ENCODE peak calls at places on chromosome 6, in four cellular contexts. R is GM12878, A is HepG2, L is K562. O is an unnamed sample.
A peak's percentile ranks its signal among the peaks of the same experiment; 100 is the strongest.

GRCh38 chr6:35302604-35303218 is 5.1 kb downstream of the DEF6 start:
- DNase-seq in L (peak; percentile 74), R (peak; percentile 77), A (no peak), O (peak; percentile 44)

GRCh38 chr6:87672641-87673040 is 29.4 kb downstream of the AKIRIN2 start:
- DNase-seq in A (peak; percentile 51), R (no peak), L (no peak), O (no peak)

GRCh38 chr6:159360306-159360705 is 191.1 kb downstream of the FNDC1 start:
- DNase-seq in A (no peak), L (no peak), R (no peak), O (no peak)

GRCh38 chr6:43522547-43523263 is 5.8 kb downstream of the POLR1C start:
- DNase-seq in R (no peak), L (no peak), A (no peak), O (no peak)

GRCh38 chr6:129263117-129263516 is 380.2 kb downstream of the LAMA2 start:
- DNase-seq in A (no peak), L (no peak), R (no peak), O (no peak)

GRCh38 chr6:36751091-36751490 is 53.5 kb downstream of the RAB44 start:
- DNase-seq in A (no peak), L (no peak), R (no peak), O (no peak)

GRCh38 chr6:110618591-110619267 is 142.3 kb upstream of the SLC22A16 start:
- DNase-seq in A (peak; percentile 28), R (peak; percentile 11), L (no peak), O (no peak)

GRCh38 chr6:45854343-45854742 is 161.3 kb downstream of the CLIC5 start:
- DNase-seq in R (no peak), L (no peak), A (no peak), O (no peak)

GRCh38 chr6:167567142-167568033 is 242.5 kb downstream of the TTLL2 start:
- DNase-seq in R (no peak), L (no peak), A (no peak), O (no peak)

GRCh38 chr6:31498748-31499147 is 803 bp downstream of the MICB start:
- DNase-seq in R (no peak), L (no peak), A (no peak), O (no peak)
- TF ChIP-seq FOXM1 in R (no peak), L (no peak), A (no peak), O (no peak)

GRCh38 chr6:158050107-158050735 is 68.6 kb downstream of the SYNJ2 start:
- DNase-seq in L (no peak), R (no peak), A (no peak), O (no peak)
- TF ChIP-seq RAD21 in L (no peak), R (no peak), A (no peak), O (no peak)

GRCh38 chr6:137237413-137238170 is 18.4 kb upstream of the IFNGR1 start:
- DNase-seq in A (peak; percentile 39), L (no peak), R (no peak), O (no peak)

GRCh38 chr6:137240168-137240567 is 21.0 kb upstream of the IFNGR1 start:
- DNase-seq in A (peak; percentile 35), L (no peak), R (no peak), O (no peak)

GRCh38 chr6:137236581-137237355 is 17.6 kb upstream of the IFNGR1 start:
- DNase-seq in L (no peak), R (no peak), A (no peak), O (no peak)

GRCh38 chr6:137246164-137246563 is 27.0 kb upstream of the IFNGR1 start:
- DNase-seq in R (no peak), L (no peak), A (no peak), O (no peak)

GRCh38 chr6:137241481-137242011 is 22.4 kb upstream of the IFNGR1 start:
- DNase-seq in A (peak; percentile 100), L (no peak), R (no peak), O (no peak)
- TF ChIP-seq EP300 in A (peak; percentile 85), L (no peak), R (no peak), O (no peak)

DNA sequence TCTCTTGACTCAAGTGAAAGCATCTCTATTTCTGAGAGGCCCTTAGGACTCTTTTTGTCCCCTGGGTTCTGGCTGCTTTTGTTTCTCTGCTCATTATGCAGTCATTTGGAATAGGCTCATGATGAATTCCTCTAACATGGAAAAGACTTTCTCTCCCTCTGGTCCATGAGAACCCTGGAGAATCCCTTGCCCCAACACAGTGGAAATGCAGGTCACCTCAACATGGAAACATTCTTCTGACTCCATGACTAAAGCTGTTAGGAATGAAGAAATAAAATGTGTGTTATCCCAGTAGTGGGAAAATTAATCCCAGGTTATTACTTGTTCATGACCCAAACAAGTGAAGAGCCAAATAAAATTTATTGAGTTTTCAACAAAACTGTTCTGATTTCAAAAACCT is 458.6 kb downstream of the EPM2A start:
- DNase-seq in A (no peak), R (no peak), L (no peak), O (no peak)
- TF ChIP-seq FOXM1 in A (no peak), R (no peak), L (no peak), O (no peak)

DNA sequence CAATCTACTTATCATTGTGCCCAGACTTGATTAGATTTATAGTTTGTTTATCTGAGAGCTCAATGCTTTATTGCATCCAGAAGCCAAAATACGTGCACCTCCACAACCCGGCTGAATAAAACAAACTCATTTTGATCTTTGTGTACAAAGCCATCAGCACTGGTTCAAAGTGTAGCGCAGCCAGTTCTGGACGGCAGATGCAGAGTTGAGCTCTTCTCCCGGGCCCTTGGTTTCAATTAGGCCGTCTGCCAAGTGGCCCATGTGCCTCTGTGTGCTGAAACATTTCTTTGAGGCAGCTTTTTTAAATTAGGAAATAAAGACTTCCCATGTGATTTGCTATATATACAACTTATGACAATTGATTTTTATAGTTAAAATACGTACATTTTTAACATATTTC is 96.2 kb upstream of the RSPO3 start:
- DNase-seq in A (peak; percentile 76), R (no peak), L (no peak), O (peak; percentile 37)
- TF ChIP-seq RAD21 in A (no peak), R (no peak), L (no peak), O (no peak)

DNA sequence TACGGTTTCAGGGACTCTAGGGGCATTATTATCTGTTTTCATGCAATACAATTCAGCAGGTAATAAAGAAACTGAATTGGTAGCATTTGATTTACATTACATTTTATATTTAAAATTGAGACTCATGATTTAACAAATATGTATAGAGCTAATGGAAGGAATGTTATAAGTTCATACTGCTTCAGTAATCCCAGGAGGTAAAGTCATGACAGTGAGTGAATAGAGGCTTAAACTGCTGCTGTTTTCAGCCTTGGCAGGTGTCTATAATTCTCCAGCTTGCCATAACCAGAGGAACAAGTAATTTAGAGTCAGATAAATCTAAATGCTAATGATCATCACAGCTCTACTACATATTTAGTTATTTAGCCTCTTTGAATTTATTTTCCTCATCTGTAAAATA is 360.8 kb upstream of the MANEA start:
- DNase-seq in A (no peak), L (no peak), R (no peak), O (no peak)
- TF ChIP-seq EP300 in A (no peak), L (no peak), R (no peak), O (no peak)

DNA sequence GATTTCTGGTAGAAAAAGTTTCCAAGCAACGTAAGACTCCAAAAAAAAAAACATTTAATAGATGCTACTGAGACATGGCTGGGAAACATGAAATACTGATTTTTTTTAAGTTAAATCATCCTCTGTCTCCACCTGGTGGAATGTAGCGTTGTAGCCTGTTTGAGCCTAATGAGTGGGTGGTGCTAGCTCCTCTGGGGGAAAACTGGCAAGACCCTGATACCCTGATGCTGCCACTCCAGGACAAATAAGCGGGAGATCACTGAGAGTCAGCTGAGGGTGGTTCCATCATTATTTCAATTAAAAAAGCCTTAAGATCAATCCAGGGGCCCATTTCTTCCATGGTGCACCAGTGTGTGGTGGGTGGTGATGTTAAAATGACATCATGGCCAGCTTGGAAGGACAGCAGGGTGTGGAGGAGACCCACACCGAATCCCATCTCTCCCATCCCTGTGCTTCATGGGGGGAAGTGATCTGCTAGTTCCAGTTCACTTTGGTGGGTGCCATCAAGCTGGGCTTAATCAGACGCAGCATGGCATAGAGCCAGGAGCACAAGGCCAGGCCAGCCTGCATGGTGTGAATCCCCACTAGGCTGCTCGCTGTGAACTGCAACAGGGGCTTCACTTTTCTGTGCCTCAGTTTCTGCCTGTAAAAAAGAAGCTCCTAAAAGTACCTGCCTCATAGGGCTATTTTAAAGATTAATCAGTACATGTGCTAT is 12.8 kb upstream of the MRPS10 start:
- DNase-seq in L (no peak), A (no peak), R (no peak), O (peak; percentile 43)
- TF ChIP-seq FOXM1 in L (no peak), A (no peak), R (no peak), O (no peak)

DNA sequence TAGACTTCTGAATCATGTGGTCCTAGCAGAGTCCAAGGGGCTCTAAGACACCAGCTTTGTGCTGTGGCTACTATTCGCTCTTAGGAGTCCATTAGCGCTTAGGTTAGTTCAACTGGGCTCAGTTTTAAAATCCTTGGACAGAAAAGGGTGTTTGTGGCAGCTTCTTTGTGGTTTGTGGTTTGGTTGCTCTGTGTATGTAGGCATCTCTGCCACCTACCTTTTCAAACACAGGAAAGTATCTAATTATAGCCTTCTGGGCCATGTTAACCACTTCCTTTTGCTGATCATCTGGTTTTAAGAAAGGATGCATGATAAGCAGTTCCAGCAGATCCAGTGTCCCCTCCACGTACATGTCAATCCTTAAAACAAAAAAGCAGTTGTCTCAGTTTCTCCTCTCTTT is 10.8 kb downstream of the GSTA4 start:
- DNase-seq in L (no peak), A (no peak), R (peak; percentile 31), O (no peak)
- TF ChIP-seq RAD21 in L (no peak), A (no peak), R (no peak), O (no peak)

DNA sequence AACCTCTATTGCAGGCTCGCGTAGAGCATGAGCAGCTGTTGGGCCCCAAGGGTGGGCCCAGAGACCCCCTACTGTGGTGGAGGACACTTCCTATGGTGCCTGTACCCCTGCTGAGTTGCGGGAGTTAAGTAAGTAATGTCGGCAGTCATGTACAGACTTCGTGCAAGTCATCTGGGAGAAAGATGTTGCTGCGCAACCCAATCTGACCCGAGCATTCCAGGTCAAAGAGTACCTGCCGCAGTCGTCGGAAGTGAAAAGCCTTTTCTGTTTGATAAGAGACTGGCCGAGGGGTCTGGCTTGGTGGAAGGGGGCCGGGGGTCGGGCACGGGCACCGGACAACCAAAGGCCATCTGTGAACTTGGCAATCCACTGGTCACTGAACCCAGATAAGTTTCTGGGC is 44.3 kb downstream of the OR2B6 start:
- DNase-seq in A (no peak), R (no peak), L (no peak), O (no peak)
- TF ChIP-seq EP300 in A (no peak), R (no peak), L (no peak), O (no peak)

O was measured in SK-N-SH.